ENCODE peak calls at places on chromosomes 6 and 20, in eight cellular contexts. F is MM.1S, P is astrocyte, R is psoas muscle, D is lung, J is aorta, Q is mesendoderm, X is mesenchymal stem cell. O is an unnamed sample. For H3K4me1, the result is how much of the 10 kb centered on the place peaks cover.

GRCh38 chr6:109002882-109003281 is 91.8 kb downstream of the SESN1 start:
- DNase-seq in F (no peak), P (no peak), R (no peak), D (no peak), J (no peak), Q (no peak), X (no peak), O (no peak)

GRCh38 chr20:33719277-33719988 is 677 bp downstream of the PXMP4 start:
- DNase-seq in F (no peak), P (no peak), R (no peak), D (no peak), J (no peak), Q (peak), X (no peak), O (no peak)

GRCh38 chr20:56628015-56628872 is 862 bp upstream of the TFAP2C start:
- DNase-seq in F (peak), P (no peak), R (no peak), D (no peak), J (no peak), Q (peak), X (peak), O (no peak)

GRCh38 chr20:63896136-63896890 is 1.4 kb downstream of the DNAJC5 start:
- DNase-seq in F (peak), P (peak), R (peak), D (peak), J (no peak), Q (peak), X (peak), O (no peak)

GRCh38 chr6:46135176-46135575 is 5.4 kb downstream of the ENPP4 start:
- DNase-seq in F (no peak), P (no peak), R (no peak), D (no peak), J (no peak), Q (no peak), X (no peak), O (no peak)

GRCh38 chr6:69719602-69720193 is 77.1 kb downstream of the LMBRD1 start:
- DNase-seq in F (peak), P (no peak), R (no peak), D (no peak), J (no peak), Q (peak), X (peak), O (no peak)

GRCh38 chr6:167094820-167095637 is 27.9 kb upstream of the CCR6 start:
- DNase-seq in F (peak), P (no peak), R (no peak), D (no peak), J (no peak), Q (no peak), X (no peak), O (no peak)

GRCh38 chr6:79570129-79570801 is 33.0 kb upstream of the LCA5 start:
- DNase-seq in F (no peak), P (peak), R (no peak), D (peak), J (no peak), Q (peak), X (no peak), O (no peak)

GRCh38 chr6:7615611-7616383 is 25.8 kb downstream of the SNRNP48 start:
- DNase-seq in F (peak), P (peak), R (no peak), D (no peak), J (no peak), Q (peak), X (peak), O (peak)

GRCh38 chr20:60056345-60057122 is 98.3 kb downstream of the CDH26 start:
- DNase-seq in F (no peak), P (no peak), R (no peak), D (no peak), J (peak), Q (no peak), X (no peak), O (no peak)

GRCh38 chr6:93369586-93370134 is 49.7 kb downstream of the EPHA7 start:
- DNase-seq in F (no peak), P (no peak), R (no peak), D (no peak), J (no peak), Q (no peak), X (no peak), O (no peak)

GRCh38 chr6:34237316-34237721 is 646 bp downstream of the HMGA1 start:
- DNase-seq in F (peak), P (no peak), R (peak), D (no peak), J (no peak), Q (no peak), X (no peak), O (no peak)

GRCh38 chr6:106745824-106746610 is 116.6 kb downstream of the QRSL1 start:
- DNase-seq in F (no peak), P (no peak), R (no peak), D (no peak), J (no peak), Q (no peak), X (no peak), O (no peak)

GRCh38 chr6:84967389-84967788 is 203.0 kb upstream of the TBX18 start:
- DNase-seq in F (peak), P (no peak), R (no peak), D (no peak), J (no peak), Q (peak), X (peak), O (no peak)

GRCh38 chr20:11976966-11977365 is 59.3 kb downstream of the BTBD3 start:
- DNase-seq in F (no peak), P (no peak), R (no peak), D (no peak), J (no peak), Q (no peak), X (peak), O (no peak)

GRCh38 chr20:3011752-3012151 is 31.7 kb upstream of the GNRH2 start:
- DNase-seq in F (no peak), P (no peak), R (no peak), D (no peak), J (no peak), Q (no peak), X (no peak), O (no peak)

DNA sequence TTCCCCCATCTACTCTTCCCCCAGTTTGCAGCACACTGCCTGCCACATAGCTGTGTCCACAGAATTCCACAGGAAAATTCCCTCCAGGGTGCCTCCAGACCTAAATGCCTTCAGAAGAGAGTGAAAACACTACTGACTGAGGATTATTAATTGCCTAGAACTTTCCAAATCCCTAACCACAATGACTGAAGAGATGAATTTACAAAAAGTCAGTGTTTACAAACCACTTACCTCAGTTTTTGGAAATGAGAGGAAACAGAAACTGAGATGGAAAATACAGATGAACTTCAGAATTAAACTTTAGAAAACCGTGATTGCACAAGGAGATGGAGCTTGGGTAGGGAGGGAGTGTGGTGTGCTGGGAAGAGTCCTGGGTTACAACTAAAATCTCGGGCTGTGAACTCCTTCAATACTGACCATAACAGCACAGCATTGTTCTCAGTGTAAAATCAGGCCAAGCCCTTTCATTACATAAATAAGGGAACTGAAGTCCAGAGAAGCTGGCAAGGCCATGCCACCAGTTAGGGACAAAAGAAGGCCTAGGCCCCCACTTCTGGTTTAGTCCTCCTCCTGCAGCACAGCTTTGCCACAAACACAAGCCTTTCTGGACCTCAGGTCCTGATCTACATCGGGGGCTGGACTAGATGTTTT is 4.1 kb downstream of the ELMO2 start:
- DNase-seq in F (no peak), P (peak), R (no peak), D (no peak), J (no peak), Q (no peak), X (peak), O (no peak)
- H3K4me1 ChIP-seq in F (half or more), P (under half), R (half or more), D (under half), J (under half), Q (under half), X (under half), O (under half)

DNA sequence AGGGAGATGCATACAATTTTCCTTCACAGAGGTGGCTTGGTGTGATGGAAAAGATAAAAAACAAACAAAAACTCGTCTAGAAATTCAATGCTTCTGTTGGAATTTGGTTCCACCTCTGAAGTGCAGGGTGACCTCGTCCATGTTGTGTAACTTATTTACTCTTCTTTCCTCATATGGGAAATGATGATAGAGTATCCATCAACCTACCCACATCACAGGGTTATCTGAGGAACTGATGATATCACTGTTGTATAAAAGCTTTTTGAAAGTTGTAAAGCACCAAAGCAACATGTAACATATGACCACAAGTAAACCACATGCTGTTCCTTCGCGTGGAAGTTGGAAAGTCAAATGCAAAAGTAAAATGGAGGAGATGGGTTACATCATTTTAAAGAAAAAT is 212.0 kb upstream of the SGK1 start:
- DNase-seq in F (no peak), P (peak), R (no peak), D (no peak), J (no peak), Q (no peak), X (peak), O (no peak)
- H3K27ac ChIP-seq in F (no peak), P (no peak), R (no peak), D (no peak), J (no peak), Q (no peak), X (no peak), O (no peak)

DNA sequence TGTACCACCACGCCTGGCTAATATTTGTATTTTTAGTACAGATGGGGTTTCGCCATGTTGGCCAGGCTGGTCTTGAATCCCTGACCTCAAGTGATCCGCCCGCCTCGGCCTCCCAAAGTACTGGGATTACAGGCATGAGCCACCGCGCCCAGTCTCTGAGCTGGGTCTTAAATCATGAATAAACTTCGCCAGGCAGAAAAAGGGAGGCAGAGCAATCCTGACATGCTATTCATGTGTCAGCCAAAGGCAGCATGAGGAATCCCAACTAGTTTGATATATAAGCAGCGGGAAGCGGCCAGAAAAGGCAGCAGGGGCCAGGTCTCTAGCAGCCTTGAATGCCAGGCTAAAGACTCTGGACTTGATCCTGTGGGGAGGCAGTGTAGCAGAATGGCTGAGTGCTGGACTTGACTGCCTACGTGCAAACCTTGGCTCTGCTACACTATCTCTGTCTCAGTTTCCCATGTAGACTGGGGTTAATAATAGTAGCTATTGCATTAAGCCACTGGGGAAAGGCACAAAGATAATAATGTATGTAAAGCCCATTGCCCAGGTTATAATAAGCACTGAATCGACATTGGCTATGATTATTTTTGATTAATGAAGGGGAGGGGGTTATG is 1.8 kb downstream of the PROCR start:
- DNase-seq in F (no peak), P (no peak), R (no peak), D (no peak), J (no peak), Q (no peak), X (no peak), O (no peak)
- H3K4me3 ChIP-seq in F (no peak), P (no peak), R (no peak), D (no peak), J (no peak), Q (no peak), X (peak), O (no peak)

GRCh38 chr20:44646641-44647274 is 4.7 kb downstream of the ADA start:
- DNase-seq in F (peak), P (peak), R (no peak), D (no peak), J (no peak), Q (no peak), X (peak), O (no peak)
- H3K4me1 ChIP-seq in F (half or more), P (half or more), R (under half), D (under half), J (under half), Q (under half), X (half or more), O (under half)

DNA sequence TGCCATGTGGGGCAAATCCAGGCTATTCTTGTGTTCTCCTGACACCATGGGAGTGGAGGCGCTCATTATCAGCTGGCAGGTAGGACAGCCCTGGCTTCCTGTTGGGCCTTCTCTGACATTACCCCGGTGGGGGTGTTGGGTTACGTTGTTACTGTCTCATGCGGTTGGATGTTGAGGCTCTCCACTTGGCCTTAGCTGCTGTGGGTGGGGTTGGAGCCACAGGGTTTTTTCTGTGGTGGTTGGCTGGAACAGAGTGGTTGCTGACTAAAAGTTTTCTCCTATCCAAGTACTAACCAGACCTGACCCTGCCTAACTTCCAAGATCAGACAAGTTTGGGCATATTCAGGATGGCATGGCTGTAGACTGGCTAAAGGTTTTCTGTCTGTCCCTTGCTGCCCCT is 20.2 kb downstream of the RIPK1 start:
- DNase-seq in F (no peak), P (peak), R (peak), D (no peak), J (no peak), Q (no peak), X (no peak), O (no peak)
- H3K27ac ChIP-seq in F (no peak), P (no peak), R (no peak), D (peak), J (no peak), Q (no peak), X (peak), O (no peak)

GRCh38 chr20:5608104-5608447 is 142.1 kb upstream of the SHLD1 start:
- DNase-seq in F (no peak), P (no peak), R (no peak), D (no peak), J (no peak), Q (no peak), X (no peak), O (no peak)
- H3K4me3 ChIP-seq in F (peak), P (peak), R (peak), D (no peak), J (no peak), Q (no peak), X (peak), O (peak)

GRCh38 chr6:73742433-73742832 is 46.4 kb downstream of the CD109 start:
- DNase-seq in F (no peak), P (no peak), R (no peak), D (no peak), J (no peak), Q (no peak), X (peak), O (no peak)
- H3K4me1 ChIP-seq in F (under half), P (under half), R (under half), D (under half), J (under half), Q (under half), X (under half), O (under half)

DNA sequence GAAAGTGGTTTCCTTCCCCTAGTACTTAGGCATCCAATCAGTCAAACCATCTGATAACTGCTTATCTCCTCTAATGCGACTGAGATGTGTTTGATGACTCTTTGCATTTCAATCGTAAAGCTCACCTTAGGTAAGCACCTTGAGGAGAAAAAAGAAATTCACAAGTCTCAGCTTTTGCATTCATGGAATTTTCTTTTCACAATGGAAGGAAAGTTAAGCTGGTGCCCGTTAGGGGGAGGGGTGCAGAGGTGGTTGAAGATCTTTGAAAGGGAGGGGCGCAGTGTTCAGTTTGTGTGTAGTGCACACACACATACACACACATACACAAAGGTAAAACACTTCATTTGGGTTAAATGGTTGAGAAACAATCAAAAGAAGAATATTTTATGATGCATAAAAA is 87.1 kb upstream of the SALL4 start:
- DNase-seq in F (no peak), P (no peak), R (no peak), D (no peak), J (no peak), Q (peak), X (no peak), O (no peak)
- H3K27ac ChIP-seq in F (no peak), P (no peak), R (no peak), D (no peak), J (no peak), Q (peak), X (no peak), O (no peak)

O was measured in prostate gland.